ENCODE peak calls at places on chromosomes 4 and X, in six cellular contexts. One of them, this sample, is unnamed. For H3K36me3, the result is how much of the 10 kb centered on the place peaks cover.

GRCh38 chr4:145956288-145956890 is 17.8 kb upstream of the ZNF827 start:
- DNase-seq in fibroblast of lung: peak
- DNase-seq in prostate gland: no peak
- DNase-seq in left ventricle myocardium inferior: no peak
- DNase-seq in Panc1: peak
- DNase-seq in left lung: no peak
- DNase-seq in this sample: no peak

GRCh38 chrX:21691512-21692018 is 33.4 kb upstream of the KLHL34 start:
- DNase-seq in fibroblast of lung: no peak
- DNase-seq in Panc1: no peak
- DNase-seq in left lung: no peak
- DNase-seq in prostate gland: no peak
- DNase-seq in left ventricle myocardium inferior: no peak
- DNase-seq in this sample: no peak

GRCh38 chr4:151573945-151574344 is 165.0 kb downstream of the FHIP1A start:
- DNase-seq in left ventricle myocardium inferior: no peak
- DNase-seq in left lung: no peak
- DNase-seq in prostate gland: no peak
- DNase-seq in fibroblast of lung: no peak
- DNase-seq in Panc1: no peak
- DNase-seq in this sample: no peak

GRCh38 chrX:134990475-134991473 is at the start of gene SMIM10:
- DNase-seq in Panc1: no peak
- DNase-seq in left ventricle myocardium inferior: peak
- DNase-seq in left lung: peak
- DNase-seq in prostate gland: peak
- DNase-seq in fibroblast of lung: peak
- DNase-seq in this sample: peak

GRCh38 chr4:10175626-10176025 is 59.0 kb upstream of the WDR1 start:
- DNase-seq in left lung: no peak
- DNase-seq in prostate gland: no peak
- DNase-seq in fibroblast of lung: no peak
- DNase-seq in left ventricle myocardium inferior: no peak
- DNase-seq in Panc1: no peak
- DNase-seq in this sample: no peak

GRCh38 chrX:30865020-30865419 is 24.0 kb downstream of the TAB3 start:
- DNase-seq in Panc1: no peak
- DNase-seq in prostate gland: no peak
- DNase-seq in fibroblast of lung: no peak
- DNase-seq in left ventricle myocardium inferior: no peak
- DNase-seq in left lung: no peak
- DNase-seq in this sample: no peak

GRCh38 chrX:154603438-154604430 is 15.3 kb downstream of the CTAG1B start:
- DNase-seq in left ventricle myocardium inferior: no peak
- DNase-seq in fibroblast of lung: peak
- DNase-seq in prostate gland: peak
- DNase-seq in left lung: no peak
- DNase-seq in Panc1: peak
- DNase-seq in this sample: peak

GRCh38 chrX:39972340-39972739 is 125.4 kb downstream of the BCOR start:
- DNase-seq in left ventricle myocardium inferior: no peak
- DNase-seq in left lung: no peak
- DNase-seq in Panc1: no peak
- DNase-seq in prostate gland: no peak
- DNase-seq in fibroblast of lung: peak
- DNase-seq in this sample: no peak

GRCh38 chrX:39899876-39900787 is 197.6 kb downstream of the BCOR start:
- DNase-seq in fibroblast of lung: no peak
- DNase-seq in left ventricle myocardium inferior: no peak
- DNase-seq in Panc1: no peak
- DNase-seq in prostate gland: no peak
- DNase-seq in left lung: no peak
- DNase-seq in this sample: no peak

GRCh38 chr4:186778134-186778533 is 54.5 kb upstream of the FAT1 start:
- DNase-seq in left lung: no peak
- DNase-seq in Panc1: no peak
- DNase-seq in prostate gland: no peak
- DNase-seq in left ventricle myocardium inferior: no peak
- DNase-seq in fibroblast of lung: no peak
- DNase-seq in this sample: no peak

GRCh38 chrX:39157796-39158195 is 356.5 kb downstream of the MID1IP1 start:
- DNase-seq in left lung: no peak
- DNase-seq in fibroblast of lung: no peak
- DNase-seq in left ventricle myocardium inferior: no peak
- DNase-seq in Panc1: no peak
- DNase-seq in prostate gland: no peak
- DNase-seq in this sample: no peak

GRCh38 chrX:130246084-130246483 is 22.6 kb downstream of the ZNF280C start:
- DNase-seq in left ventricle myocardium inferior: no peak
- DNase-seq in Panc1: no peak
- DNase-seq in left lung: no peak
- DNase-seq in fibroblast of lung: no peak
- DNase-seq in prostate gland: no peak
- DNase-seq in this sample: no peak
- TF ChIP-seq CTCF in left ventricle myocardium inferior: no peak
- TF ChIP-seq CTCF in Panc1: no peak
- TF ChIP-seq CTCF in left lung: no peak
- TF ChIP-seq CTCF in fibroblast of lung: no peak
- TF ChIP-seq CTCF in prostate gland: no peak
- TF ChIP-seq CTCF in this sample: no peak

DNA sequence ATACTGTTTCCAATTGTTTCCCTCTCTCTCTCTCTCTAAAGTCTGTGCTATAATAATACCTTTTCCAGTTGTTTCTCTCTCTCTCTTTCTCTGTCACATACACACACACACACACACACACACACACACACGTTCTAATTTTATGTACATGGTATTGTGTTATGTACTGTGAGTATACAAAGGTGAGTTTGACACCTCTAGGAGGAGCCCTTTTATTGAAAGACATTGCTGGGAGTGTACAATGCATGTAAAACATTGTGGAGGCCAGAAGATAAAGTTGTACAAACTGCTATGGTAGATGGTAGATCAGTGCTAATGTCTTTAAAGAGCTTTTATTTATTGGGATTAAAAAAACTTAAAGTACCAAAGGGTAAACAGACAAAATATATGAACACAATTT is 53.6 kb downstream of the BLTP1 start:
- DNase-seq in left ventricle myocardium inferior: no peak
- DNase-seq in prostate gland: no peak
- DNase-seq in fibroblast of lung: no peak
- DNase-seq in left lung: no peak
- DNase-seq in Panc1: no peak
- DNase-seq in this sample: no peak
- H3K36me3 ChIP-seq in left ventricle myocardium inferior: half or more
- H3K36me3 ChIP-seq in prostate gland: under half
- H3K36me3 ChIP-seq in fibroblast of lung: under half
- H3K36me3 ChIP-seq in left lung: half or more
- H3K36me3 ChIP-seq in Panc1: under half
- H3K36me3 ChIP-seq in this sample: under half

GRCh38 chr4:150343796-150344195 is 238.2 kb upstream of the MAB21L2 start:
- DNase-seq in Panc1: no peak
- DNase-seq in prostate gland: no peak
- DNase-seq in left ventricle myocardium inferior: no peak
- DNase-seq in fibroblast of lung: no peak
- DNase-seq in left lung: no peak
- DNase-seq in this sample: no peak

GRCh38 chr4:150342945-150343344 is 239.0 kb upstream of the MAB21L2 start:
- DNase-seq in left lung: no peak
- DNase-seq in prostate gland: peak
- DNase-seq in fibroblast of lung: no peak
- DNase-seq in left ventricle myocardium inferior: peak
- DNase-seq in Panc1: no peak
- DNase-seq in this sample: no peak

DNA sequence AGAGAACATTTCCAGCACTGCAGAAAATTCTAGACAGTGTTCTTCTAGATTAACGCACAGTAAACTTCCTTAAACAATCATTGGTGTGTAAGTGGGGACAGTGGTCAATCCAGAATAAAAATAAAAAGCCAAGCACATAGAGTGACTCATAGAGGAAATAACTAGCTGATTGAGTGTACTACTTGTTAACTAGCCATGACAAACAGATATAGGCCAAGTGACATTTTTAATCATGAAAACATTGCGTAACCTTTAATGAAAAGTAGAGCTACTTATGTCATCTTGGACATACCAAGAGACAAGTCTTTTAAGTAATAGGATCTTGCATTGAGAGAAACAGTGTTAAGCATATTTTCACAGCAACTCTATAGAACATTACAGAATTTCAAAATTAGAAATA is 233.9 kb upstream of the MAB21L2 start:
- DNase-seq in left lung: no peak
- DNase-seq in left ventricle myocardium inferior: no peak
- DNase-seq in fibroblast of lung: peak
- DNase-seq in prostate gland: no peak
- DNase-seq in Panc1: peak
- DNase-seq in this sample: no peak
- TF ChIP-seq CTCF in left lung: no peak
- TF ChIP-seq CTCF in left ventricle myocardium inferior: no peak
- TF ChIP-seq CTCF in fibroblast of lung: no peak
- TF ChIP-seq CTCF in prostate gland: no peak
- TF ChIP-seq CTCF in Panc1: no peak
- TF ChIP-seq CTCF in this sample: no peak

GRCh38 chrX:49244207-49244606 is 8.9 kb downstream of the CCDC22 start:
- DNase-seq in left lung: no peak
- DNase-seq in prostate gland: no peak
- DNase-seq in left ventricle myocardium inferior: no peak
- DNase-seq in fibroblast of lung: no peak
- DNase-seq in Panc1: no peak
- DNase-seq in this sample: no peak
- H3K36me3 ChIP-seq in left lung: half or more
- H3K36me3 ChIP-seq in prostate gland: under half
- H3K36me3 ChIP-seq in left ventricle myocardium inferior: under half
- H3K36me3 ChIP-seq in fibroblast of lung: under half
- H3K36me3 ChIP-seq in Panc1: under half
- H3K36me3 ChIP-seq in this sample: under half